ENCODE peak calls at places on chromosome 21, in five cellular contexts. One of them, this sample, is unnamed.
A peak's percentile ranks its signal among the peaks of the same experiment; 100 is the strongest.

GRCh38 chr21:46317710-46318463 is 5.8 kb downstream of the C21orf58 start:
- DNase-seq in transverse colon: peak; percentile 59
- DNase-seq in uterus: no peak
- DNase-seq in ascending aorta: no peak
- DNase-seq in adrenal gland: peak; percentile 83
- DNase-seq in this sample: no peak

GRCh38 chr21:46369520-46370235 is 45.7 kb downstream of the PCNT start:
- DNase-seq in uterus: no peak
- DNase-seq in adrenal gland: no peak
- DNase-seq in transverse colon: no peak
- DNase-seq in ascending aorta: no peak
- DNase-seq in this sample: no peak

GRCh38 chr21:26777166-26777565 is 68.0 kb downstream of the ADAMTS1 start:
- DNase-seq in transverse colon: no peak
- DNase-seq in adrenal gland: no peak
- DNase-seq in uterus: no peak
- DNase-seq in ascending aorta: no peak
- DNase-seq in this sample: no peak

GRCh38 chr21:15319727-15320126 is 254.9 kb upstream of the NRIP1 start:
- DNase-seq in ascending aorta: no peak
- DNase-seq in transverse colon: no peak
- DNase-seq in uterus: no peak
- DNase-seq in adrenal gland: no peak
- DNase-seq in this sample: no peak

GRCh38 chr21:26096972-26097371 is 73.6 kb downstream of the APP start:
- DNase-seq in ascending aorta: no peak
- DNase-seq in uterus: no peak
- DNase-seq in adrenal gland: no peak
- DNase-seq in transverse colon: no peak
- DNase-seq in this sample: no peak

GRCh38 chr21:29661672-29662442 is 277.9 kb downstream of the GRIK1 start:
- DNase-seq in uterus: no peak
- DNase-seq in transverse colon: no peak
- DNase-seq in ascending aorta: no peak
- DNase-seq in adrenal gland: no peak
- DNase-seq in this sample: no peak

GRCh38 chr21:43913928-43914327 is 48.9 kb downstream of the AGPAT3 start:
- DNase-seq in adrenal gland: peak; percentile 89
- DNase-seq in transverse colon: no peak
- DNase-seq in ascending aorta: no peak
- DNase-seq in uterus: no peak
- DNase-seq in this sample: no peak

GRCh38 chr21:41478319-41479177 is 29.4 kb downstream of the TMPRSS2 start:
- DNase-seq in transverse colon: no peak
- DNase-seq in ascending aorta: no peak
- DNase-seq in adrenal gland: no peak
- DNase-seq in uterus: no peak
- DNase-seq in this sample: no peak

GRCh38 chr21:43191521-43191920 is 22.7 kb downstream of the CRYAA start:
- DNase-seq in ascending aorta: no peak
- DNase-seq in transverse colon: no peak
- DNase-seq in uterus: peak; percentile 6
- DNase-seq in adrenal gland: peak; percentile 34
- DNase-seq in this sample: peak; percentile 7

GRCh38 chr21:27572681-27573080 is 605.8 kb upstream of the ADAMTS5 start:
- DNase-seq in uterus: no peak
- DNase-seq in transverse colon: no peak
- DNase-seq in ascending aorta: no peak
- DNase-seq in adrenal gland: no peak
- DNase-seq in this sample: no peak

GRCh38 chr21:42521805-42522204 is 8.2 kb downstream of the SLC37A1 start:
- DNase-seq in adrenal gland: peak; percentile 43
- DNase-seq in uterus: no peak
- DNase-seq in transverse colon: no peak
- DNase-seq in ascending aorta: no peak
- DNase-seq in this sample: no peak

GRCh38 chr21:34880401-34880800 is 168.7 kb downstream of the RUNX1 start:
- DNase-seq in uterus: no peak
- DNase-seq in ascending aorta: no peak
- DNase-seq in transverse colon: no peak
- DNase-seq in adrenal gland: no peak
- DNase-seq in this sample: no peak

GRCh38 chr21:41804381-41804780 is 37.5 kb upstream of the RIPK4 start:
- DNase-seq in adrenal gland: no peak
- DNase-seq in transverse colon: no peak
- DNase-seq in uterus: no peak
- DNase-seq in ascending aorta: no peak
- DNase-seq in this sample: no peak

GRCh38 chr21:34827445-34828235 is 158.8 kb downstream of the CLIC6 start:
- DNase-seq in ascending aorta: no peak
- DNase-seq in uterus: no peak
- DNase-seq in transverse colon: no peak
- DNase-seq in adrenal gland: peak; percentile 25
- DNase-seq in this sample: no peak

GRCh38 chr21:26707241-26707640 is 134.2 kb upstream of the CYYR1 start:
- DNase-seq in ascending aorta: no peak
- DNase-seq in transverse colon: no peak
- DNase-seq in adrenal gland: no peak
- DNase-seq in uterus: no peak
- DNase-seq in this sample: no peak

GRCh38 chr21:25582888-25583287 is 24.4 kb downstream of the MRPL39 start:
- DNase-seq in adrenal gland: no peak
- DNase-seq in transverse colon: no peak
- DNase-seq in ascending aorta: no peak
- DNase-seq in uterus: no peak
- DNase-seq in this sample: no peak

GRCh38 chr21:27248791-27249190 is 281.9 kb upstream of the ADAMTS5 start:
- DNase-seq in ascending aorta: no peak
- DNase-seq in uterus: no peak
- DNase-seq in transverse colon: no peak
- DNase-seq in adrenal gland: no peak
- DNase-seq in this sample: no peak

GRCh38 chr21:26148834-26149354 is 21.7 kb downstream of the APP start:
- DNase-seq in transverse colon: no peak
- DNase-seq in ascending aorta: no peak
- DNase-seq in adrenal gland: no peak
- DNase-seq in uterus: no peak
- DNase-seq in this sample: no peak

GRCh38 chr21:24445517-24445916 is 1161.8 kb downstream of the MRPL39 start:
- DNase-seq in ascending aorta: no peak
- DNase-seq in transverse colon: no peak
- DNase-seq in adrenal gland: no peak
- DNase-seq in uterus: no peak
- DNase-seq in this sample: no peak

GRCh38 chr21:28858424-28858823 is 134.3 kb downstream of the LTN1 start:
- DNase-seq in transverse colon: no peak
- DNase-seq in adrenal gland: no peak
- DNase-seq in ascending aorta: no peak
- DNase-seq in uterus: no peak
- DNase-seq in this sample: no peak

GRCh38 chr21:26041441-26042180 is 129.0 kb downstream of the APP start:
- DNase-seq in transverse colon: no peak
- DNase-seq in ascending aorta: no peak
- DNase-seq in uterus: no peak
- DNase-seq in adrenal gland: no peak
- DNase-seq in this sample: no peak

GRCh38 chr21:32088471-32088870 is 190.4 kb downstream of the MIS18A start:
- DNase-seq in transverse colon: no peak
- DNase-seq in uterus: no peak
- DNase-seq in ascending aorta: no peak
- DNase-seq in adrenal gland: no peak
- DNase-seq in this sample: no peak

GRCh38 chr21:26070822-26071425 is 99.6 kb downstream of the APP start:
- DNase-seq in transverse colon: peak; percentile 35
- DNase-seq in uterus: peak; percentile 55
- DNase-seq in ascending aorta: no peak
- DNase-seq in adrenal gland: peak; percentile 66
- DNase-seq in this sample: no peak

GRCh38 chr21:14114251-14114650 is 96.5 kb downstream of the LIPI start:
- DNase-seq in adrenal gland: no peak
- DNase-seq in uterus: no peak
- DNase-seq in ascending aorta: no peak
- DNase-seq in transverse colon: no peak
- DNase-seq in this sample: no peak

GRCh38 chr21:42538479-42539275 is 25.0 kb downstream of the SLC37A1 start:
- DNase-seq in transverse colon: no peak
- DNase-seq in uterus: no peak
- DNase-seq in adrenal gland: peak; percentile 43
- DNase-seq in ascending aorta: no peak
- DNase-seq in this sample: no peak

GRCh38 chr21:26153758-26154157 is 16.8 kb downstream of the APP start:
- DNase-seq in adrenal gland: no peak
- DNase-seq in uterus: no peak
- DNase-seq in ascending aorta: no peak
- DNase-seq in transverse colon: no peak
- DNase-seq in this sample: no peak

GRCh38 chr21:43193651-43194302 is 25.0 kb downstream of the CRYAA start:
- DNase-seq in transverse colon: no peak
- DNase-seq in adrenal gland: peak; percentile 68
- DNase-seq in ascending aorta: no peak
- DNase-seq in uterus: peak; percentile 16
- DNase-seq in this sample: peak; percentile 17

GRCh38 chr21:31347435-31348032 is 3.5 kb upstream of the TIAM1 start:
- DNase-seq in uterus: no peak
- DNase-seq in ascending aorta: no peak
- DNase-seq in transverse colon: no peak
- DNase-seq in adrenal gland: no peak
- DNase-seq in this sample: no peak

GRCh38 chr21:34874689-34875513 is 174.2 kb downstream of the RUNX1 start:
- DNase-seq in adrenal gland: no peak
- DNase-seq in transverse colon: no peak
- DNase-seq in ascending aorta: no peak
- DNase-seq in uterus: no peak
- DNase-seq in this sample: no peak

GRCh38 chr21:42864286-42864685 is 15.1 kb downstream of the WDR4 start:
- DNase-seq in adrenal gland: no peak
- DNase-seq in transverse colon: no peak
- DNase-seq in uterus: no peak
- DNase-seq in ascending aorta: no peak
- DNase-seq in this sample: no peak

GRCh38 chr21:41180752-41181151 is 12.8 kb downstream of the BACE2 start:
- DNase-seq in uterus: no peak
- DNase-seq in ascending aorta: no peak
- DNase-seq in transverse colon: no peak
- DNase-seq in adrenal gland: no peak
- DNase-seq in this sample: no peak

GRCh38 chr21:17387030-17387617 is 125.7 kb upstream of the CXADR start:
- DNase-seq in adrenal gland: peak; percentile 60
- DNase-seq in transverse colon: peak; percentile 30
- DNase-seq in uterus: peak; percentile 18
- DNase-seq in ascending aorta: no peak
- DNase-seq in this sample: no peak

DNA sequence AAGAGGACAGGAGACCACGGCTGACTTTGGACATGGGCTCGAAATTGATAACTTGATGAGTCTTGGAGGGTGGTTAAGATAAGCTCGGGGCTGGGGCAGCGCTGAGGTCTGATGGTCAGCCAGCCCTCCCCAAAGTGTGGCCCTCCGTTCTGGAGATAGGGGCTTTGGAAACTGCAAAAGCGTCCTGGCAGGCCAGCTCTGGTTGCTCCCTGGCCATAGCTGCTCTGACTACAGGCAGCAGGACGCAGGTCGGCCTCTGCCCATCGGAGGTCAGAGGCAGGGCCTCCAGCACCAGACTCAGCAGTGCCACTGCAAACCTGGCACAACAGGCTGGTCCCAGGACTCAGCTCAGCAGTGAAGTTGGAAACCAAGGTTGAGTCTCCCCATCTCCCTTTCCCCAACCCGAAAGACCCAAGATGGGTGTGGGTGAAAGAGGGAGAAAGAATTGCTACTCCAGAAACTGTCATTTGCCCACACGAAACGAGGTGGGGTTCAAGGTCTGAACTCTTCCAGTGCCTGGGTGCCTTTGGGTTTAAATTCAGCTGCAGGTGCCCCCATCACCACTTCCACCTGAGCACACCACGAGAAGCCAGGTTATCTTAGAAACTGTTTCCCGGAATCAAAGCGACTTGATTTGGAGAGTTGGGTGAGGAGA is 4.8 kb downstream of the SIM2 start:
- DNase-seq in uterus: no peak
- DNase-seq in ascending aorta: no peak
- DNase-seq in transverse colon: no peak
- DNase-seq in adrenal gland: peak; percentile 5
- DNase-seq in this sample: no peak
- H3K27me3 ChIP-seq in uterus: peaks cover 44% of the 10 kb centered on the region
- H3K27me3 ChIP-seq in ascending aorta: peaks cover 66% of the 10 kb centered on the region
- H3K27me3 ChIP-seq in transverse colon: peaks cover 100% of the 10 kb centered on the region
- H3K27me3 ChIP-seq in adrenal gland: peaks cover 99% of the 10 kb centered on the region
- H3K27me3 ChIP-seq in this sample: peaks cover 3% of the 10 kb centered on the region

DNA sequence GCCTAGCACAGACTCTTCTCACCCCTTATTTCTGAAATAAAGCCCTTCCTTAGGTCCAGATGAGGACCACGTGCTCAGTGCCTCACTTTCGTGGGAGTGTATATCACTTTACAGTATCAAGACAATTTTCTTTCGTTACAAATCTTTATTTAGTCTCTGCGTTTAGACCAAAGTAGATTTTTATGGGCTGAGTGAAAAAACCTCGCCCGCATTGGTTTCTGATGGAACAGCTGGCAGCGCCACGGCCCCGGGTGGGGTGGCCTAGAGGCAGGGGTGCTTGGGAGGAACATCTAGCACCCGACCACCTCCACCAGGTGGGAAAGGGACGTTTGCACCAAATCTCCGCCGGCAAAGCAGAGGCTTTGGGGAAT is 7.6 kb downstream of the SIM2 start:
- DNase-seq in adrenal gland: no peak
- DNase-seq in uterus: no peak
- DNase-seq in ascending aorta: no peak
- DNase-seq in transverse colon: no peak
- DNase-seq in this sample: no peak
- H3K27me3 ChIP-seq in adrenal gland: peaks cover 99% of the 10 kb centered on the region
- H3K27me3 ChIP-seq in uterus: peaks cover 35% of the 10 kb centered on the region
- H3K27me3 ChIP-seq in ascending aorta: peaks cover 55% of the 10 kb centered on the region
- H3K27me3 ChIP-seq in transverse colon: peaks cover 100% of the 10 kb centered on the region
- H3K27me3 ChIP-seq in this sample: no peaks in the 10 kb centered on the region

GRCh38 chr21:36696640-36697472 is 2.1 kb upstream of the SIM2 start:
- DNase-seq in adrenal gland: no peak
- DNase-seq in uterus: no peak
- DNase-seq in ascending aorta: no peak
- DNase-seq in transverse colon: no peak
- DNase-seq in this sample: no peak
- H3K27me3 ChIP-seq in adrenal gland: peaks cover 100% of the 10 kb centered on the region
- H3K27me3 ChIP-seq in uterus: peaks cover 17% of the 10 kb centered on the region
- H3K27me3 ChIP-seq in ascending aorta: peaks cover 88% of the 10 kb centered on the region
- H3K27me3 ChIP-seq in transverse colon: peaks cover 100% of the 10 kb centered on the region
- H3K27me3 ChIP-seq in this sample: peaks cover 3% of the 10 kb centered on the region

DNA sequence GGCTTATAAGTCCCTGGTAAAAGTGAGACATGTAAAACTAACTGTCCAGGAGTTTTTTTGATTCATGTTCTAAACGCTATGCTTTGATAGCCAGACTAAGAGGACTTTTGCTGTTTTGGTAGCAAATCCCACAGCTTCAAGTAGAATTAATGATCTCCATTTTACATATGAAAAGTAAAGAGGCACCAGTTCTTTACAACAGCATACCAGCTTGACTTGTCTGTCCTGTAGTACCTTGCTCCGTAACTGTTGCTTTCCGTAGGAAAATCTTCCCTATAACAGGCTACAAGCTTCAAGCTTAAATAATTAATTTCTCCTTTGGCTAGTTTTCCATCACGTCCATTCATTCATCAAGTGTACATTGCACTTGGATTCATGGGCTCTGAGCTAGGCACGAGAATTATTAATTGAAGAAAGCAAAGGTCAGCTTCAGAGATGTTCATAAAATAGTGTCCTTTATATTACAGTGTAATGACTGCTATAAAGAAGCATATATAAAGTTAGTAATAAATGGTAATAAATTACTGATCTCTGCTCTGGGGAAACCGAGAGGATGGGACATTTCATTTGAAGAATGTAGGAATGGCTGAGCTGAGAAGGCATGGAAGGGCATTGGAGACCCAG is 29.2 kb downstream of the B3GALT5 start:
- DNase-seq in ascending aorta: no peak
- DNase-seq in transverse colon: no peak
- DNase-seq in uterus: no peak
- DNase-seq in adrenal gland: no peak
- DNase-seq in this sample: no peak
- H3K27me3 ChIP-seq in ascending aorta: no peaks in the 10 kb centered on the region
- H3K27me3 ChIP-seq in transverse colon: no peaks in the 10 kb centered on the region
- H3K27me3 ChIP-seq in uterus: no peaks in the 10 kb centered on the region
- H3K27me3 ChIP-seq in adrenal gland: peaks cover 4% of the 10 kb centered on the region
- H3K27me3 ChIP-seq in this sample: peaks cover 7% of the 10 kb centered on the region

This sample was measured in tibial nerve.